ENCODE peak calls at places on chromosomes 5 and 9, in ten cellular contexts. A is fibroblast of lung, X is lower lobe of right lung, P is BE2C, V is OCI-LY7, Z is SJSA1, N is H9, L is tibial nerve, O is A673, U is PC-3. I is an unnamed sample. For H3K4me1, the result is how much of the 10 kb centered on the place peaks cover.

GRCh38 chr5:3590967-3591900 is 4.4 kb upstream of the IRX1 start:
- DNase-seq in A (no peak), X (no peak), P (no peak), V (no peak), Z (no peak), N (peak), L (no peak), O (no peak), U (no peak), I (no peak)

GRCh38 chr5:74476197-74477081 is 164.1 kb downstream of the ENC1 start:
- DNase-seq in A (no peak), X (no peak), P (no peak), V (no peak), Z (no peak), N (no peak), L (no peak), O (no peak), U (no peak), I (no peak)

GRCh38 chr5:135576075-135576599 is 2.7 kb downstream of the CXCL14 start:
- DNase-seq in A (peak), X (no peak), P (no peak), V (no peak), Z (no peak), N (peak), L (no peak), O (no peak), U (no peak), I (no peak)

GRCh38 chr9:2621678-2622360 is at the start of gene VLDLR:
- DNase-seq in A (peak), X (peak), P (no peak), V (no peak), Z (no peak), N (peak), L (no peak), O (peak), U (no peak), I (no peak)

GRCh38 chr5:73450672-73451217 is 2.2 kb upstream of the FOXD1 start:
- DNase-seq in A (peak), X (no peak), P (no peak), V (no peak), Z (no peak), N (peak), L (no peak), O (peak), U (no peak), I (no peak)

GRCh38 chr5:145936401-145937131 is at the start of gene SH3RF2:
- DNase-seq in A (peak), X (peak), P (peak), V (no peak), Z (peak), N (peak), L (no peak), O (peak), U (peak), I (peak)

GRCh38 chr5:145681686-145682085 is 153.5 kb downstream of the PRELID2 start:
- DNase-seq in A (peak), X (no peak), P (peak), V (peak), Z (peak), N (peak), L (peak), O (peak), U (peak), I (no peak)

GRCh38 chr9:7439355-7439978 is 360.1 kb downstream of the DMAC1 start:
- DNase-seq in A (peak), X (no peak), P (peak), V (no peak), Z (no peak), N (no peak), L (no peak), O (peak), U (peak), I (no peak)

GRCh38 chr5:31824886-31825774 is 186.2 kb downstream of the PDZD2 start:
- DNase-seq in A (peak), X (no peak), P (peak), V (peak), Z (peak), N (peak), L (peak), O (peak), U (peak), I (peak)

GRCh38 chr9:34048730-34049629 is at the start of gene UBAP2:
- DNase-seq in A (peak), X (peak), P (peak), V (peak), Z (peak), N (peak), L (peak), O (peak), U (peak), I (peak)

GRCh38 chr9:91151014-91151740 is 210.5 kb downstream of the AUH start:
- DNase-seq in A (peak), X (no peak), P (no peak), V (no peak), Z (no peak), N (no peak), L (peak), O (no peak), U (no peak), I (no peak)

GRCh38 chr9:21653091-21653490 is 149.3 kb upstream of the MTAP start:
- DNase-seq in A (peak), X (no peak), P (no peak), V (no peak), Z (no peak), N (no peak), L (no peak), O (no peak), U (no peak), I (no peak)

GRCh38 chr9:111481885-111482636 is 2.1 kb downstream of the ECPAS start:
- DNase-seq in A (peak), X (no peak), P (no peak), V (peak), Z (no peak), N (no peak), L (no peak), O (peak), U (peak), I (no peak)

GRCh38 chr9:98178874-98179850 is 13.3 kb downstream of the CORO2A start:
- DNase-seq in A (no peak), X (no peak), P (no peak), V (no peak), Z (no peak), N (no peak), L (no peak), O (no peak), U (no peak), I (no peak)

GRCh38 chr5:156330141-156330870 is 3.3 kb downstream of the SGCD start:
- DNase-seq in A (peak), X (no peak), P (no peak), V (no peak), Z (no peak), N (no peak), L (no peak), O (no peak), U (no peak), I (no peak)

GRCh38 chr9:101737705-101738565 is 512 bp downstream of the GRIN3A start:
- DNase-seq in A (no peak), X (peak), P (peak), V (no peak), Z (no peak), N (peak), L (no peak), O (peak), U (no peak), I (no peak)

GRCh38 chr5:147303976-147304375 is 69.2 kb downstream of the STK32A start:
- DNase-seq in A (peak), X (no peak), P (no peak), V (no peak), Z (peak), N (no peak), L (no peak), O (no peak), U (peak), I (no peak)

GRCh38 chr9:88460583-88461332 is 72.5 kb downstream of the SPIN1 start:
- DNase-seq in A (peak), X (no peak), P (no peak), V (no peak), Z (peak), N (no peak), L (no peak), O (peak), U (peak), I (no peak)

GRCh38 chr5:66974256-66974655 is 222.3 kb downstream of the CD180 start:
- DNase-seq in A (no peak), X (no peak), P (no peak), V (no peak), Z (no peak), N (no peak), L (no peak), O (no peak), U (peak), I (no peak)

GRCh38 chr9:4849364-4849763 is 56.6 kb downstream of the RCL1 start:
- DNase-seq in A (no peak), X (no peak), P (no peak), V (no peak), Z (no peak), N (no peak), L (no peak), O (no peak), U (peak), I (no peak)

GRCh38 chr5:109983135-109983534 is 293.4 kb downstream of the MAN2A1 start:
- DNase-seq in A (peak), X (no peak), P (no peak), V (no peak), Z (no peak), N (no peak), L (no peak), O (no peak), U (no peak), I (no peak)

GRCh38 chr9:36284226-36284625 is 26.0 kb upstream of the GNE start:
- DNase-seq in A (peak), X (no peak), P (no peak), V (no peak), Z (no peak), N (no peak), L (no peak), O (no peak), U (peak), I (no peak)

GRCh38 chr9:127723450-127723849 is 7.6 kb downstream of the TTC16 start:
- DNase-seq in A (peak), X (no peak), P (no peak), V (no peak), Z (no peak), N (no peak), L (no peak), O (no peak), U (peak), I (no peak)

GRCh38 chr9:73869261-73869660 is 627.9 kb upstream of the RORB start:
- DNase-seq in A (peak), X (no peak), P (no peak), V (peak), Z (peak), N (no peak), L (no peak), O (peak), U (peak), I (no peak)

DNA sequence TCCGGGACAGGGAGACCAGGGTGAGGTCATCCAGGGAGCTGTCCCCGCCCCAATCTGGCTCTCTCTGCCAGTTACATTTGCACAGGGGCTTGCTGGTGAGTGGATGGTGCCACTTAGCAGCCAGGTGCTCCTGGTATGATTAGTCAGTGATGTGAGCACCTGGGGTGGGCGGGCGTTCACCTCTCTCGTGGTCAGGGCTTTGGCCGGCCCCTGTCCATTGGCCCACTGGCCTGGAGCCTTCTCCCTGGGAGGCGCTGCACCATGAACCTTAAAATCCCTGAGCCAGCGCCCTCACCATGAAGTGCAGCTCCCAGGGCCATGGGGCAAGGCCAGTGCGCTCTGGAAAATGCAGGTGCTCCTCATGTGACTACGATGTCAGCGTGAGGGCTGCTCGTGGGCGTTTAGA is 2.0 kb downstream of the NKD2 start:
- DNase-seq in A (no peak), X (peak), P (no peak), V (no peak), Z (no peak), N (no peak), L (no peak), O (no peak), U (no peak), I (no peak)
- H3K4me1 ChIP-seq in A (under half), X (under half), P (under half), V (under half), Z (under half), N (under half), L (under half), O (under half), U (under half), I (under half)

GRCh38 chr9:131666779-131667178 is 73.1 kb downstream of the RAPGEF1 start:
- DNase-seq in A (no peak), X (no peak), P (no peak), V (no peak), Z (no peak), N (no peak), L (no peak), O (no peak), U (no peak), I (peak)

GRCh38 chr9:131668057-131668438 is 71.8 kb downstream of the RAPGEF1 start:
- DNase-seq in A (no peak), X (no peak), P (no peak), V (no peak), Z (no peak), N (no peak), L (no peak), O (no peak), U (no peak), I (no peak)

GRCh38 chr9:131668439-131669233 is 71.2 kb downstream of the RAPGEF1 start:
- DNase-seq in A (peak), X (no peak), P (peak), V (peak), Z (peak), N (no peak), L (no peak), O (peak), U (peak), I (peak)

GRCh38 chr9:131666029-131666428 is 73.8 kb downstream of the RAPGEF1 start:
- DNase-seq in A (no peak), X (no peak), P (no peak), V (no peak), Z (no peak), N (no peak), L (no peak), O (no peak), U (no peak), I (no peak)

GRCh38 chr9:131667576-131667975 is 72.3 kb downstream of the RAPGEF1 start:
- DNase-seq in A (peak), X (peak), P (no peak), V (no peak), Z (no peak), N (no peak), L (no peak), O (no peak), U (no peak), I (no peak)
- H3K4me1 ChIP-seq in A (under half), X (half or more), P (under half), V (half or more), Z (under half), N (under half), L (under half), O (under half), U (under half), I (half or more)

GRCh38 chr5:35790462-35790822 is 66.2 kb upstream of the IL7R start:
- DNase-seq in A (no peak), X (no peak), P (no peak), V (no peak), Z (no peak), N (no peak), L (no peak), O (no peak), U (no peak), I (no peak)

GRCh38 chr5:35799751-35800150 is 56.9 kb upstream of the IL7R start:
- DNase-seq in A (peak), X (no peak), P (no peak), V (no peak), Z (no peak), N (no peak), L (no peak), O (no peak), U (peak), I (no peak)

GRCh38 chr5:35789732-35790461 is 66.8 kb upstream of the IL7R start:
- DNase-seq in A (peak), X (no peak), P (no peak), V (no peak), Z (no peak), N (no peak), L (no peak), O (no peak), U (no peak), I (no peak)

GRCh38 chr5:35794688-35795375 is 61.9 kb upstream of the IL7R start:
- DNase-seq in A (no peak), X (no peak), P (no peak), V (no peak), Z (no peak), N (no peak), L (no peak), O (no peak), U (no peak), I (no peak)
- H3K4me1 ChIP-seq in A (under half), X (under half), P (under half), V (under half), Z (under half), N (under half), L (under half), O (under half), U (under half), I (under half)

DNA sequence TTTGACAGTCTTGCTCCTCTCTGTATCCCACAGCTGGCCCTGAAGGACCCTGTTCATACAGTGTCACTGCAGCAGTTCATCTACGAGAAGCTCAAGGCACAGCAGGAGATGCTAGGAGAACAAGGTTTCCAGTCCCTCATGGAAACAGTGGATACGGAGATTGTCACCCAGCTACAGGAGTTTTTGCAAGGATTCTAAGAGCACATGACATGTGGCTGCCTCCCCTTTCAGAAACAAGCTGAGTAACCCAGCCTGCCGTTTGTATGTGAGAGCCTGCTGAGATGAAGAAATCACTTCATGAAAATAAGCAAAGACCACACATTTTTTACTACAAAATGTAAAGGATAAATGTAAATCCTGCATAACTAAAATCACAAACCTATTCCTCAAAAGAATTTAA is 48.5 kb downstream of the LRRC70 start:
- DNase-seq in A (no peak), X (no peak), P (no peak), V (no peak), Z (no peak), N (no peak), L (no peak), O (no peak), U (no peak), I (no peak)
- H3K4me1 ChIP-seq in A (under half), X (under half), P (under half), V (under half), Z (under half), N (under half), L (under half), O (under half), U (under half), I (under half)

GRCh38 chr9:83706703-83707517 is 848 bp downstream of the UBQLN1 start:
- DNase-seq in A (peak), X (peak), P (peak), V (peak), Z (peak), N (peak), L (peak), O (peak), U (no peak), I (peak)
- H3K4me1 ChIP-seq in A (under half), X (under half), P (under half), V (under half), Z (under half), N (under half), L (under half), O (under half), U (under half), I (under half)

GRCh38 chr5:139523635-139524445 is 37.3 kb upstream of the UBE2D2 start:
- DNase-seq in A (no peak), X (no peak), P (no peak), V (no peak), Z (no peak), N (peak), L (no peak), O (no peak), U (no peak), I (no peak)

GRCh38 chr5:139513852-139514485 is 31.4 kb upstream of the STING1 start:
- DNase-seq in A (no peak), X (no peak), P (no peak), V (peak), Z (no peak), N (no peak), L (no peak), O (no peak), U (no peak), I (no peak)

GRCh38 chr5:139514486-139514856 is 31.9 kb upstream of the STING1 start:
- DNase-seq in A (no peak), X (no peak), P (no peak), V (no peak), Z (no peak), N (no peak), L (no peak), O (no peak), U (no peak), I (no peak)

GRCh38 chr5:139517683-139518564 is 35.4 kb upstream of the STING1 start:
- DNase-seq in A (peak), X (peak), P (peak), V (peak), Z (peak), N (peak), L (peak), O (peak), U (peak), I (peak)
- H3K4me1 ChIP-seq in A (under half), X (under half), P (under half), V (under half), Z (under half), N (under half), L (under half), O (under half), U (under half), I (under half)

GRCh38 chr9:137171149-137172063 is at the start of gene TMEM210:
- DNase-seq in A (no peak), X (no peak), P (no peak), V (no peak), Z (no peak), N (no peak), L (no peak), O (no peak), U (no peak), I (no peak)
- H3K4me1 ChIP-seq in A (under half), X (under half), P (under half), V (under half), Z (under half), N (under half), L (under half), O (under half), U (under half), I (under half)

GRCh38 chr9:92293075-92293354 is 482 bp downstream of the IARS1 start:
- DNase-seq in A (no peak), X (no peak), P (no peak), V (peak), Z (no peak), N (no peak), L (no peak), O (peak), U (no peak), I (no peak)

GRCh38 chr9:92295240-92295790 is 1.8 kb upstream of the IARS1 start:
- DNase-seq in A (no peak), X (no peak), P (no peak), V (no peak), Z (no peak), N (no peak), L (no peak), O (no peak), U (no peak), I (no peak)

GRCh38 chr9:92292338-92293074 is 991 bp downstream of the IARS1 start:
- DNase-seq in A (peak), X (no peak), P (peak), V (peak), Z (no peak), N (no peak), L (no peak), O (peak), U (peak), I (no peak)

GRCh38 chr9:92294297-92294676 is 790 bp upstream of the IARS1 start:
- DNase-seq in A (peak), X (peak), P (peak), V (peak), Z (no peak), N (peak), L (no peak), O (peak), U (no peak), I (no peak)

GRCh38 chr9:92293452-92294296 is at the start of gene IARS1:
- DNase-seq in A (peak), X (peak), P (peak), V (peak), Z (peak), N (peak), L (peak), O (peak), U (peak), I (peak)
- H3K4me1 ChIP-seq in A (under half), X (under half), P (under half), V (half or more), Z (under half), N (under half), L (under half), O (under half), U (under half), I (under half)

GRCh38 chr5:24161559-24161958 is 483.2 kb downstream of the CDH10 start:
- DNase-seq in A (no peak), X (no peak), P (no peak), V (no peak), Z (no peak), N (no peak), L (no peak), O (no peak), U (peak), I (no peak)
- H3K4me1 ChIP-seq in A (under half), X (under half), P (under half), V (under half), Z (under half), N (under half), L (under half), O (under half), U (under half), I (under half)

GRCh38 chr9:109190151-109190550 is 23.1 kb upstream of the FRRS1L start:
- DNase-seq in A (peak), X (no peak), P (no peak), V (no peak), Z (no peak), N (no peak), L (no peak), O (no peak), U (peak), I (no peak)
- H3K4me1 ChIP-seq in A (under half), X (under half), P (under half), V (under half), Z (under half), N (under half), L (under half), O (under half), U (under half), I (under half)

I was measured in naive thymus-derived CD4-positive, alpha-beta T cell.